ENCODE peak calls at places on chromosomes 1 and 21, in four cellular contexts. T is mesendoderm, K is H9, O is IMR-90. G is an unnamed sample.

GRCh38 chr1:55466343-55466742 is 251.2 kb upstream of the USP24 start:
- DNase-seq in T (no peak), K (no peak), O (no peak), G (no peak)

GRCh38 chr21:45019076-45019886 is 55.1 kb upstream of the ADARB1 start:
- DNase-seq in K (no peak), O (no peak), T (peak), G (no peak)

GRCh38 chr1:78651247-78651646 is 1.6 kb downstream of the IFI44 start:
- DNase-seq in K (no peak), O (peak), T (no peak), G (no peak)

GRCh38 chr1:6260961-6261614 is at the start of gene GPR153:
- DNase-seq in T (no peak), O (no peak), K (peak), G (no peak)

GRCh38 chr1:175742790-175743459 is 470 bp downstream of the TNR start:
- DNase-seq in K (peak), O (peak), T (peak), G (peak)

GRCh38 chr1:72284398-72285073 is 2.2 kb upstream of the NEGR1 start:
- DNase-seq in K (peak), T (peak), O (peak), G (peak)

GRCh38 chr1:11806307-11806936 is 431 bp downstream of the CLCN6 start:
- DNase-seq in O (peak), T (peak), K (no peak), G (no peak)

GRCh38 chr1:147561473-147561840 is 20.2 kb downstream of the BCL9 start:
- DNase-seq in O (no peak), K (no peak), T (no peak), G (no peak)

GRCh38 chr21:29377266-29377665 is 78.5 kb downstream of the BACH1 start:
- DNase-seq in T (no peak), O (no peak), K (no peak), G (no peak)

GRCh38 chr1:3265800-3266485 is 188.5 kb upstream of the ARHGEF16 start:
- DNase-seq in K (no peak), O (no peak), T (no peak), G (no peak)

GRCh38 chr21:14046401-14046800 is 164.4 kb downstream of the LIPI start:
- DNase-seq in O (peak), K (no peak), T (no peak), G (no peak)

GRCh38 chr1:185864889-185865288 is 130.7 kb downstream of the HMCN1 start:
- DNase-seq in O (peak), K (no peak), T (no peak), G (no peak)

GRCh38 chr1:241839369-241839990 is 8.5 kb upstream of the EXO1 start:
- DNase-seq in K (no peak), O (no peak), T (no peak), G (no peak)

GRCh38 chr1:76075877-76076276 is 1.3 kb downstream of the ST6GALNAC3 start:
- DNase-seq in T (no peak), K (no peak), O (peak), G (no peak)

GRCh38 chr21:29077651-29078090 is 4.2 kb upstream of the CCT8 start:
- DNase-seq in K (no peak), T (no peak), O (peak), G (no peak)

GRCh38 chr1:241411056-241411775 is 54.2 kb upstream of the RGS7 start:
- DNase-seq in T (no peak), O (peak), K (no peak), G (no peak)

GRCh38 chr1:172826096-172826741 is 167.3 kb downstream of the FASLG start:
- DNase-seq in K (no peak), T (peak), O (peak), G (no peak)

GRCh38 chr1:227742738-227743715 is 7.8 kb downstream of the SNAP47 start:
- DNase-seq in K (no peak), T (peak), O (no peak), G (no peak)

GRCh38 chr1:159947942-159948341 is 2.5 kb upstream of the IGSF9 start:
- DNase-seq in K (no peak), O (no peak), T (no peak), G (no peak)

GRCh38 chr21:38920631-38921398 is 115.1 kb downstream of the ETS2 start:
- DNase-seq in T (no peak), O (peak), K (no peak), G (no peak)

GRCh38 chr21:34131586-34131985 is 58.2 kb downstream of the MRPS6 start:
- DNase-seq in K (no peak), O (peak), T (no peak), G (no peak)

GRCh38 chr21:34129039-34129891 is 55.9 kb downstream of the MRPS6 start:
- DNase-seq in O (peak), T (peak), K (peak), G (peak)

GRCh38 chr21:34130598-34130985 is 57.2 kb downstream of the MRPS6 start:
- DNase-seq in T (no peak), K (no peak), O (no peak), G (no peak)

GRCh38 chr21:34128674-34129038 is 55.3 kb downstream of the MRPS6 start:
- DNase-seq in K (no peak), T (no peak), O (no peak), G (no peak)

DNA sequence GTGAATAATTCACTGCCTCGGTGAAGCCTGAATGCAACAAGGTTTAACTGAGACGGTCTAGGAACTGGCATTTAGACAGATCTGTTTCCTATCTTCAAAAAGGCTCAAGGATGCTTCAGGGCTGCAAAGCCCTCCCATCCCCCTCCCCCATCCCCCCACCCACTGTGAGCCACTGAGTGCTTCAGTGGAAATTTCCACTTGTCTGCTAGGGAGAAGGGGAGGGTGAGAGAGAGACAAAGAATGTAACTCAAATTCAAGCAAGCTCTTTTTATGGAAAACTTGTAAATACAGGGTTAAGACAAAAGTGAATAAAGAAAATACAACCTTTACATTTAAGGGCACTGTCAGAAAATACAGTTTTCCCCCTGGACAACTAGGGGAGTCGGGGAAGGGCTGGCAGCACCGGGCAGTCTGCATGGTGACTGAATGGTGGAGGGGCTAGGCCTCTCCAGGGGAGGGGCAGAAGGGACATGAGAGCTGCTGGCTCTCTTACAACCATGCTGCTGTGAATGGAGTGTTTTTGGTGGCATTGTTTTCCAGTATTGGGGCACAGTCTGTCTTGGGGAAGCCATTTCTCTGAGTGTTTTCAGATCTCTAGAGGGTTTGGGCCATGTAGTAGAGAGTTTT is 56.7 kb downstream of the MRPS6 start:
- DNase-seq in T (peak), K (peak), O (peak), G (peak)
- H3K4ac ChIP-seq in T (peak), K (no peak), O (peak), G (no peak)

DNA sequence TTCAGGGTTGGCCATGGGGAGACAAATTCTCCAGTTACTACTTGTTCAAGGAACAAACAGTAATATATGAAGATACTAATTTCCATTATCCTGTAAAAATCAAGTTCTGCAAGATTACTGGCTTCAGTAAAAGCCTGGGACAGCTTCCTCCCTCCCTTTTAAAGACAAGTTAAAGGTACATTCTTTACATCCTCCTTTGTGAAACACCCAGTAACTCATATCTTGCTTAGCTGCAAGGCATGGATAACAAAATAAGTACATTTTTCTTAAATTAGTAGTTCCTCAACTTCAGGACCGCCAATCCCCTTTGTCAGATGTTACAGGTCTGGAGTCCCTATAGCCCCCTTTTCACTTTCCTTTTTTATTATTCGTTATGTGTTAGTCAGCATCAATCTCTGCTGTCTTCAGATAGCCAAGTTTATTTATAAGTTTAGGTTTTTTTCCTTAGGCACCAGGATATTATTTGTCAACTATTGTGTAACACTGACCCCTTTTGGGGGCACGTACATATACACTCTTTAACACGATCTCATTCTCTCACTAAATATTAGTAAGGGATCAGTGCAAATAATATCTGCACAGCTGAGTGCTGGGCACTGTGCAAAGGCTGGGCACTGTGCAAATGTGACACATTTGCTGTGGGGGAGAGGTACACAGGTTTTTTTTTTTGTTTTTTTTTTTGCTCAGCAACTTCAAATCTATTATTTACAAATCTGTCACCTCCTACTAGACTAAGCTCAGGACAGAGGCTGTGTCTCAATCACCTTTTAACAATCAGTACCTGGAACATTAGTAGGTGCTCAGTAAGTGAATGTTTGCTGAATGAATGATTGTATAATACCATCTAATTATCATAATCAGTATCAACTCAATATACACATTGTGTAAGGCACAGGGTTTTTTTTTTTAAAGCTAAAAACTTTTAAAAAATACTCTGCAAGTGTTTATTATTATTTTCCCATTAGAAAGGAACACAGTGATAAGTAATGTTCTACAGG is 9.6 kb downstream of the ERRFI1 start:
- DNase-seq in O (no peak), T (no peak), K (no peak), G (no peak)
- H3K4ac ChIP-seq in O (no peak), T (no peak), K (no peak), G (no peak)

GRCh38 chr1:23168462-23169218 is at the start of gene LUZP1:
- DNase-seq in T (peak), O (peak), K (peak), G (peak)

GRCh38 chr1:23166854-23167253 is 1.8 kb downstream of the LUZP1 start:
- DNase-seq in O (no peak), T (no peak), K (no peak), G (no peak)

GRCh38 chr1:23168079-23168461 is 586 bp downstream of the LUZP1 start:
- DNase-seq in K (peak), T (no peak), O (no peak), G (no peak)

GRCh38 chr1:23169219-23169575 is 541 bp upstream of the LUZP1 start:
- DNase-seq in T (no peak), K (no peak), O (no peak), G (no peak)

GRCh38 chr1:23167353-23168078 is 1.1 kb downstream of the LUZP1 start:
- DNase-seq in K (peak), O (peak), T (peak), G (peak)
- H3K4ac ChIP-seq in K (no peak), O (peak), T (peak), G (no peak)

DNA sequence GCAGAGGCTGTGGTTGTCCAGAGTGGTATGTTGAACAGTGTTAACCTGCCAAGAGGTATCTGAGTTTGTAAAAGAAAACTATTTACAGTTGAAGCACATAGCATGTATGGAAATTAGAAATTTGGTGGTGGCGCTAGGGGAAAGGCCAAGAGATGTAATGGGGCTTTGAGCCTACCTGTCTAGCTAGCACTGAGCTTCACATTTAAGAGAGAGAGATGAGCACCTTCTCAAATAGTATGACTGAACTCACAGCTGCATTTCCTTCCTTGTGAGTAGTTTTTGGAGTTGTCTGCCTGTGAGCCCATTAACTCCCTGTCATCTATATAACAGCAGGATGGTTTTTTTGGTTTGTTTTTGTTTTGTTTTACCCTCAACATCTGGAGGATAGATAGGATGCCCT is 4.0 kb downstream of the CLIC4 start:
- DNase-seq in O (no peak), T (no peak), K (no peak), G (no peak)
- H3K4ac ChIP-seq in O (no peak), T (no peak), K (no peak), G (no peak)

DNA sequence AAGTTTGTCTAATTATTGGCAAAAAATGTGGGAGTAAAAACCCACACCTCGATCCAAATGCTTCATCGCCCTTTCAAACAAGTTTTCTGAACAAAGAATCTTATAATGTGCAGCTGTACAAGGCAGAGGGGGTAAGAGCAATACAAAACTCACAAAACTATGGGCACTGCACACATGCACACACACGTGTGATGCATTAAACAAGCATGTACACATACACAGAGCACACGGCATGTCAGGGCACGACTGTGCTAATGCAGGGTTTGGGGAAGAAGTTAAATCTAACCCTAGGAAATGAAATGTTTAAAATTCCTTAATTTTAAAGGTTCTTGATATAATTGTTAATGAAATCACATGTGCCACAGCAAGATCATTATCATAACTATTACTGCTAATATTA is 264.0 kb downstream of the SEC16B start:
- DNase-seq in T (no peak), O (no peak), K (no peak), G (no peak)
- H3K4ac ChIP-seq in T (no peak), O (no peak), K (no peak), G (no peak)

DNA sequence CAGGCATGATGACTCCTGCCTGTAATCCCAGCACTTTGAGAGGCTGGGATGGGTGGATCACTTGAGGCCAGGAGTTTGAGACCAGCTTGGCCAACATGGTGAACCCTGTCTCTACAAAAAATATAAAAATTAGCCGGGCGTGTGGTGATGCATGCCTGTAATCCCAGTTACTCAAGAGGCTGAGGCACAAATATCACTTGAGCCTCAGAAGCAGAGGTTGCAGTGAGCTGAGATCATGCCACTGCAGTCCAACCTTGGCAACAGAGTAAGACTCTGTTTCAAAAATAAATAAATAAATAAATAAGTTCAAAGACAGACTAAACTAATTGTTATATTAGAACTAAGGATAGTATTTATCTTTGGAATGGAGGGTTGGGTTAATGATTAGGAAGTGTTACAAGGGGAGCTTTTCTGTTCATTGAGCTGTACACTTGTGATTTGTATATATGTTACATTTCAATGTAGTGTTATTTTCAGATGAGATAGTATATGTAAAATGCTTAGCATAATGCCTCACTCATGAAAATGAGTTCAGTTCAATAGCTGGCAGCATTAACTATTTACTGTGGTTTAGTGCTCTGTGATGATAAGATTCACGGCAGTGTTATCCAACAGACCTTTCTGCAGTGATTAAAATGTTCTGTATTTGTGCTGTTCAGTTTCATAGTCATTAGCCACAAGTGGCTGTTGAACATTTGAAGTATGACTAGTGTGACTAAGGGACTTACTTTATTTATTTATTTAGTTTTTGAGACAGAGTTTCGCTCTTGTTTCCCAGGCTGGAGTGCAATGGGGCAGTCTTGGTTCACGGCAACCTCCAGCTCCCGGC is 47.7 kb downstream of the OSBPL9 start:
- DNase-seq in K (no peak), T (no peak), O (peak), G (no peak)
- H3K4ac ChIP-seq in K (no peak), T (no peak), O (peak), G (no peak)

DNA sequence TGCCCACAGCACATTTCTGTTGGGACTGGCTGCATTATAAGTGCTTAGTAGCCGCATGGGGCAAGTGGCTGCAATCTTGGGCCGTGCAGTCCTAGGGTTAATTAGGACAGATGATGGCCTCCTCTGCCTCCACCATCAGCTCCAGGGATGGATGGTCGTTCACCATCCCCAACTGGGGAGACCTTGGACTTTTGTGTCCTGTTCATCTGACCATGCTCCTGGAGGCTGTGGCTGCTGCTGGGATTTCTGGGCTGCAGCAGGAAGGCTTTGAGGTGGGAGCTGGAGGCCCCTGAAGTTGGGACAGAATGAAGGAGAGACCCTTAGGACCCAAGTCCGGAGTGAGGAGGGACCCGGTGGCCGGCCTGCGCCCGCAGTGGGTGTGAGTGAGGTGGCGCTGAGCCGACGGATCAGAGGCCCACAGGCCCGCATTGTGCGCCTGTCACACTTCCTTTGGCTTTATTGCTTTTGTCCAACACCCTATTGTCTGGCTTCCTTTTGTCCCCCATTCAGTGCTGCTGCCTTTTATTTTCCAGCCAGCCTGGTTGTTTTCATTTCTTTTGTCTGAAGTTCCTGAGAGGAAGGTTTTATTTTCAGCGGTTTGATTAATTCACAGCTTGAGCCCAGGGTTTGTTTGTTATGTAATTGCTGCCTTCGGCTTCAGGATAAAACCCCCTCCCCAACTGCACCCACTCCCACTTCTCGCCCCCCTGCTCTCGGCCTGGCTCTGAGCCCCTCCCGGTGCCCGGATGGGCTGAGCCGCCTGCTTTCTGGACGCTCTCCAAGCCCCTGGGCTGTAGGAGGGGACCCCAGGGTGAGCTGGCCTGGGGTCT is 35.6 kb downstream of the SOX13 start:
- DNase-seq in O (no peak), T (peak), K (peak), G (peak)
- H3K4ac ChIP-seq in O (no peak), T (peak), K (no peak), G (no peak)

GRCh38 chr1:235399661-235400060 is 32.4 kb downstream of the TBCE start:
- DNase-seq in T (no peak), O (no peak), K (no peak), G (no peak)
- H3K4ac ChIP-seq in T (no peak), O (no peak), K (no peak), G (no peak)

DNA sequence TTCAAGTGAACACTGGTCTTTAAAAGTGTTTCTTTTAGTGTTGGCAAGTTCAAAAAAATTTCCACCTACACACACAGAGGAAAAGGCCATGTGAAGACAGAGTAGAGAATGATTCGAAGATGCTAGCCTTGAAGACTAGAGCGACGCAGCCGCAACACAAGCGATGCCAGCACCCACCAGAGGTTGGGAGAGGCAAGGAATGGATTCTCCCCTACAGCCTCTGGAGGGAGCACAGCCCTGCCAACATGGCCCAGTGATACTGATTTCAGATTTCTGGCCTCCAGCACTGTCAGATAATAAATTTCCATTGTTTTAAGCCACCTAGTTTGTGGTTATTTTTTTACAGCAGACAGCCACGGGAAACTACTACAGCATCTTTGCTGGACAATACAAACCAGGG is 6.9 kb upstream of the ADAR start:
- DNase-seq in O (no peak), T (peak), K (peak), G (no peak)
- H3K4ac ChIP-seq in O (no peak), T (no peak), K (no peak), G (no peak)